ENCODE peak calls at places on chromosome 13, in seven cellular contexts. S, T, H, F, A, J and N are unnamed samples.

GRCh38 chr13:114097893-114098688 is 34.3 kb downstream of the RASA3 start:
- DNase-seq in S (peak; percentile 71), T (no peak), H (peak; percentile 21), F (peak; percentile 10), A (no peak), J (peak; percentile 12), N (no peak)

GRCh38 chr13:100724568-100724967 is 50.0 kb upstream of the TMTC4 start:
- DNase-seq in S (no peak), T (no peak), H (no peak), F (no peak), A (no peak), J (no peak), N (no peak)

GRCh38 chr13:40211586-40211968 is 454.9 kb downstream of the FOXO1 start:
- DNase-seq in S (no peak), T (no peak), H (no peak), F (no peak), A (no peak), J (no peak), N (no peak)

GRCh38 chr13:55160911-55161310 is 1979.8 kb upstream of the PRR20A start:
- DNase-seq in S (no peak), T (no peak), H (no peak), F (no peak), A (no peak), J (no peak), N (no peak)

GRCh38 chr13:100040196-100040595 is 48.7 kb upstream of the PCCA start:
- DNase-seq in S (no peak), T (no peak), H (no peak), F (no peak), A (no peak), J (no peak), N (no peak)

GRCh38 chr13:46170687-46171086 is 11.3 kb downstream of the LCP1 start:
- DNase-seq in S (no peak), T (no peak), H (no peak), F (no peak), A (no peak), J (no peak), N (no peak)

GRCh38 chr13:47598340-47598911 is 402.6 kb downstream of the SUCLA2 start:
- DNase-seq in S (no peak), T (no peak), H (no peak), F (no peak), A (no peak), J (no peak), N (peak; percentile 3)

GRCh38 chr13:92677571-92677970 is 549.0 kb upstream of the GPC6 start:
- DNase-seq in S (no peak), T (no peak), H (no peak), F (no peak), A (no peak), J (no peak), N (no peak)

GRCh38 chr13:112711528-112712265 is 21.9 kb downstream of the ATP11A start:
- DNase-seq in S (peak; percentile 87), T (peak; percentile 87), H (peak; percentile 92), F (peak; percentile 93), A (peak; percentile 99), J (peak; percentile 90), N (peak; percentile 91)

GRCh38 chr13:48551329-48551728 is 18.4 kb upstream of the RCBTB2 start:
- DNase-seq in S (no peak), T (no peak), H (no peak), F (no peak), A (no peak), J (no peak), N (no peak)

GRCh38 chr13:102227696-102228095 is 174.2 kb downstream of the FGF14 start:
- DNase-seq in S (no peak), T (no peak), H (no peak), F (no peak), A (no peak), J (no peak), N (no peak)

GRCh38 chr13:86572115-86572514 is 772.9 kb upstream of the SLITRK6 start:
- DNase-seq in S (no peak), T (no peak), H (no peak), F (no peak), A (peak; percentile 1), J (no peak), N (no peak)

GRCh38 chr13:99658266-99658991 is 157.2 kb downstream of the TM9SF2 start:
- DNase-seq in S (peak; percentile 82), T (peak; percentile 29), H (peak; percentile 60), F (peak; percentile 38), A (peak; percentile 36), J (peak; percentile 58), N (no peak)

GRCh38 chr13:97043302-97043701 is 49.0 kb upstream of the OXGR1 start:
- DNase-seq in S (no peak), T (no peak), H (no peak), F (no peak), A (peak; percentile 74), J (no peak), N (peak; percentile 4)

GRCh38 chr13:112708560-112709240 is 18.9 kb downstream of the ATP11A start:
- DNase-seq in S (peak; percentile 30), T (no peak), H (peak; percentile 25), F (peak; percentile 23), A (no peak), J (no peak), N (no peak)

GRCh38 chr13:75904012-75904411 is 267.9 kb downstream of the LMO7 start:
- DNase-seq in S (no peak), T (no peak), H (no peak), F (no peak), A (no peak), J (no peak), N (no peak)

GRCh38 chr13:48404952-48405351 is 8.0 kb downstream of the LPAR6 start:
- DNase-seq in S (no peak), T (no peak), H (no peak), F (no peak), A (no peak), J (no peak), N (no peak)

GRCh38 chr13:30982911-30983310 is 50.5 kb downstream of the TEX26 start:
- DNase-seq in S (no peak), T (no peak), H (no peak), F (no peak), A (no peak), J (no peak), N (no peak)

GRCh38 chr13:77521595-77522367 is 13.7 kb upstream of the SCEL start:
- DNase-seq in S (no peak), T (no peak), H (no peak), F (peak; percentile 83), A (peak; percentile 58), J (no peak), N (no peak)

GRCh38 chr13:42685762-42686560 is 95.4 kb upstream of the FAM216B start:
- DNase-seq in S (no peak), T (no peak), H (no peak), F (no peak), A (no peak), J (no peak), N (no peak)

GRCh38 chr13:29702912-29703351 is 107.4 kb upstream of the SLC7A1 start:
- DNase-seq in S (peak; percentile 78), T (peak; percentile 38), H (peak; percentile 56), F (no peak), A (peak; percentile 77), J (no peak), N (peak; percentile 83)

GRCh38 chr13:110233181-110233641 is 73.7 kb downstream of the COL4A1 start:
- DNase-seq in S (peak; percentile 75), T (peak; percentile 82), H (peak; percentile 61), F (no peak), A (peak; percentile 93), J (peak; percentile 58), N (peak; percentile 74)
- H3K4me3 ChIP-seq in S (no peak overlapping the region), T (no peak overlapping the region), H (no peak overlapping the region), F (peak overlapping the region; percentile 12), A (no peak overlapping the region), J (no peak overlapping the region), N (peak overlapping the region; percentile 22)

GRCh38 chr13:51624695-51625345 is 40.6 kb downstream of the WDFY2 start:
- DNase-seq in S (no peak), T (no peak), H (no peak), F (no peak), A (no peak), J (no peak), N (no peak)

GRCh38 chr13:51621597-51621996 is 37.3 kb downstream of the WDFY2 start:
- DNase-seq in S (no peak), T (no peak), H (no peak), F (no peak), A (no peak), J (no peak), N (no peak)

GRCh38 chr13:51624207-51624606 is 39.9 kb downstream of the WDFY2 start:
- DNase-seq in S (no peak), T (no peak), H (no peak), F (no peak), A (no peak), J (no peak), N (no peak)

GRCh38 chr13:51625555-51626345 is 41.5 kb downstream of the WDFY2 start:
- DNase-seq in S (no peak), T (no peak), H (peak; percentile 47), F (no peak), A (peak; percentile 27), J (peak; percentile 61), N (no peak)

DNA sequence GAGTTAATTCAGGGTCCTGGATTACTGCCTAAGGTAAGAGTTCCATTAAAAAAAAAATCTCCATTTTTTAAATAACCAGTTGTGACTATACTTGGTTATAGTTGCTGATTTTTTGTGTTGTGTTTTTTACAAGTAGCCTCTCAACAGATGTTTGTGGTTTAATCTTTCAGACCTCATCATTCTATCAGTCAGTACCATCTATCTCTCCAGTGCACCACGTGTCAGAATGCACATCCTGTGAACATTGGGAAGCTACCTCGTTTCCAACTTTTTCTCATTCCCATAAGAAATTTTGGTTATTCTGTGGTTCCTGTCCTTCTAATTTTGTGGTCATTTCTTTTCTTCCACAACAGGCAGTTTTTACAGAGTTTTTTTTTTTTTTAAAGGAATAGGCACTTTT is 39.2 kb downstream of the WDFY2 start:
- DNase-seq in S (no peak), T (no peak), H (no peak), F (no peak), A (no peak), J (no peak), N (no peak)
- H3K36me3 ChIP-seq in S (no peaks in the 10 kb centered on the region), T (no peaks in the 10 kb centered on the region), H (no peaks in the 10 kb centered on the region), F (no peaks in the 10 kb centered on the region), A (no peaks in the 10 kb centered on the region), J (no peaks in the 10 kb centered on the region), N (peaks cover 5% of the 10 kb centered on the region)

GRCh38 chr13:110503037-110503901 is 58.3 kb downstream of the RAB20 start:
- DNase-seq in S (no peak), T (no peak), H (peak; percentile 57), F (no peak), A (no peak), J (no peak), N (peak; percentile 87)
- H3K4me3 ChIP-seq in S (no peak overlapping the region), T (no peak overlapping the region), H (no peak overlapping the region), F (no peak overlapping the region), A (no peak overlapping the region), J (no peak overlapping the region), N (no peak overlapping the region)

GRCh38 chr13:51524312-51524711 is 60.0 kb upstream of the WDFY2 start:
- DNase-seq in S (no peak), T (no peak), H (no peak), F (no peak), A (no peak), J (no peak), N (no peak)

GRCh38 chr13:51523082-51523518 is 61.2 kb upstream of the WDFY2 start:
- DNase-seq in S (no peak), T (no peak), H (no peak), F (peak; percentile 51), A (no peak), J (peak; percentile 21), N (no peak)

GRCh38 chr13:51520524-51520923 is 63.7 kb upstream of the WDFY2 start:
- DNase-seq in S (no peak), T (no peak), H (no peak), F (no peak), A (no peak), J (no peak), N (no peak)

GRCh38 chr13:51524846-51525566 is 59.3 kb upstream of the WDFY2 start:
- DNase-seq in S (no peak), T (no peak), H (no peak), F (no peak), A (no peak), J (no peak), N (no peak)

GRCh38 chr13:51525567-51526165 is 58.6 kb upstream of the WDFY2 start:
- DNase-seq in S (no peak), T (no peak), H (no peak), F (no peak), A (no peak), J (no peak), N (no peak)
- H3K36me3 ChIP-seq in S (no peaks in the 10 kb centered on the region), T (no peaks in the 10 kb centered on the region), H (no peaks in the 10 kb centered on the region), F (no peaks in the 10 kb centered on the region), A (no peaks in the 10 kb centered on the region), J (no peaks in the 10 kb centered on the region), N (no peaks in the 10 kb centered on the region)